ENCODE peak calls at places on chromosome 2, in seven cellular contexts. G is activated CD4-positive, alpha-beta T cell treated with anti-CD3 and anti-CD28 coated beads, Interleukin-2, amount 50 U/mL, for 4 hours; W is Peyer's patch; Y is ELR; H is HuH-7.5; V is T-helper 9 cell; D is endodermal cell. K is an unnamed sample.

GRCh38 chr2:218980800-218981389 is 4.1 kb downstream of the FEV start:
- DNase-seq in G (no peak), W (peak), Y (peak), H (peak), V (no peak), D (peak), K (no peak)

GRCh38 chr2:231932985-231933915 is 7.1 kb upstream of the NPPC start:
- DNase-seq in G (no peak), W (no peak), Y (no peak), H (no peak), V (no peak), D (no peak), K (no peak)

GRCh38 chr2:52510432-52510831 is 1257.2 kb upstream of the CHAC2 start:
- DNase-seq in G (no peak), W (no peak), Y (no peak), H (no peak), V (no peak), D (no peak), K (no peak)

GRCh38 chr2:105090091-105090490 is 52.2 kb downstream of the MRPS9 start:
- DNase-seq in G (no peak), W (no peak), Y (no peak), H (no peak), V (no peak), D (no peak), K (no peak)

GRCh38 chr2:26993768-26994167 is 23.3 kb downstream of the MAPRE3 start:
- DNase-seq in G (no peak), W (no peak), Y (no peak), H (no peak), V (no peak), D (no peak), K (no peak)

GRCh38 chr2:158266106-158266505 is 164.4 kb downstream of the UPP2 start:
- DNase-seq in G (no peak), W (no peak), Y (no peak), H (no peak), V (no peak), D (no peak), K (no peak)

GRCh38 chr2:233290446-233290845 is 17.2 kb upstream of the SAG start:
- DNase-seq in G (no peak), W (no peak), Y (no peak), H (no peak), V (no peak), D (no peak), K (no peak)

GRCh38 chr2:147482111-147482510 is 362.7 kb upstream of the ACVR2A start:
- DNase-seq in G (no peak), W (no peak), Y (no peak), H (no peak), V (no peak), D (no peak), K (no peak)

K was measured in cardiac septum.